ENCODE peak calls at places on chromosomes 12 and 14, in eight cellular contexts. H is stomach, P is HepG2, S is prostate gland, U is breast epithelium, L is HCT116, F is K562, O is spleen. I is an unnamed sample.
A peak's percentile ranks its signal among the peaks of the same experiment; 100 is the strongest.

GRCh38 chr14:32986791-32987545 is 48.3 kb downstream of the NPAS3 start:
- DNase-seq in H (no peak), P (no peak), S (no peak), U (peak; percentile 22), L (no peak), F (no peak), O (no peak), I (no peak)

GRCh38 chr12:15268927-15269552 is 47.8 kb upstream of the RERG start:
- DNase-seq in H (peak; percentile 31), P (peak; percentile 64), S (peak; percentile 38), U (no peak), L (peak; percentile 62), F (peak; percentile 35), O (no peak), I (peak; percentile 17)

GRCh38 chr12:109489955-109490565 is 12.6 kb downstream of the UBE3B start:
- DNase-seq in H (no peak), P (no peak), S (no peak), U (no peak), L (no peak), F (no peak), O (no peak), I (no peak)

GRCh38 chr12:131755305-131756113 is 44.6 kb downstream of the SFSWAP start:
- DNase-seq in H (no peak), P (peak; percentile 61), S (no peak), U (no peak), L (peak; percentile 47), F (peak; percentile 46), O (peak; percentile 48), I (no peak)

GRCh38 chr14:65356327-65356836 is 56.1 kb upstream of the FUT8 start:
- DNase-seq in H (peak; percentile 72), P (peak; percentile 55), S (no peak), U (peak; percentile 32), L (peak; percentile 98), F (peak; percentile 14), O (no peak), I (no peak)

GRCh38 chr12:26125451-26126339 is 858 bp upstream of the BHLHE41 start:
- DNase-seq in H (peak; percentile 83), P (peak; percentile 36), S (peak; percentile 84), U (peak; percentile 91), L (peak; percentile 69), F (peak; percentile 21), O (peak; percentile 91), I (peak; percentile 83)

GRCh38 chr12:10031318-10031717 is 836 bp downstream of the CLEC9A start:
- DNase-seq in H (no peak), P (no peak), S (no peak), U (no peak), L (no peak), F (no peak), O (no peak), I (no peak)

GRCh38 chr14:58978336-58978735 is 210.1 kb upstream of the DAAM1 start:
- DNase-seq in H (no peak), P (no peak), S (no peak), U (no peak), L (no peak), F (no peak), O (no peak), I (no peak)

GRCh38 chr14:24246765-24247212 is 4.4 kb upstream of the TINF2 start:
- DNase-seq in H (no peak), P (no peak), S (no peak), U (no peak), L (no peak), F (no peak), O (no peak), I (peak; percentile 5)

GRCh38 chr12:80443974-80444666 is at the start of gene PTPRQ:
- DNase-seq in H (no peak), P (no peak), S (no peak), U (no peak), L (no peak), F (no peak), O (no peak), I (no peak)

GRCh38 chr12:107537464-107538119 is 148.0 kb upstream of the PWP1 start:
- DNase-seq in H (no peak), P (no peak), S (no peak), U (no peak), L (no peak), F (no peak), O (no peak), I (no peak)

GRCh38 chr14:61609143-61609851 is 86.0 kb upstream of the HIF1A start:
- DNase-seq in H (no peak), P (peak; percentile 63), S (no peak), U (peak; percentile 52), L (no peak), F (no peak), O (no peak), I (no peak)

GRCh38 chr12:105324704-105325103 is 5.8 kb upstream of the C12orf75 start:
- DNase-seq in H (no peak), P (no peak), S (no peak), U (no peak), L (no peak), F (no peak), O (no peak), I (no peak)

GRCh38 chr12:6919588-6919987 is 5.2 kb downstream of the ENO2 start:
- DNase-seq in H (no peak), P (no peak), S (no peak), U (no peak), L (no peak), F (no peak), O (peak; percentile 50), I (no peak)

GRCh38 chr14:97077253-97077653 is 280.1 kb downstream of the VRK1 start:
- DNase-seq in H (peak; percentile 29), P (no peak), S (no peak), U (peak; percentile 18), L (peak; percentile 61), F (peak; percentile 37), O (no peak), I (peak; percentile 37)

GRCh38 chr12:49622501-49623141 is 740 bp upstream of the PRPF40B start:
- DNase-seq in H (peak; percentile 39), P (no peak), S (no peak), U (no peak), L (no peak), F (no peak), O (no peak), I (peak; percentile 47)

GRCh38 chr12:49624919-49625577 is 1.7 kb downstream of the PRPF40B start:
- DNase-seq in H (no peak), P (no peak), S (no peak), U (no peak), L (peak; percentile 7), F (no peak), O (no peak), I (no peak)

GRCh38 chr12:49626169-49626835 is 2.9 kb downstream of the PRPF40B start:
- DNase-seq in H (no peak), P (no peak), S (no peak), U (no peak), L (no peak), F (no peak), O (no peak), I (no peak)

GRCh38 chr12:49621651-49622500 is 1.5 kb upstream of the PRPF40B start:
- DNase-seq in H (no peak), P (no peak), S (no peak), U (no peak), L (no peak), F (no peak), O (no peak), I (no peak)

DNA sequence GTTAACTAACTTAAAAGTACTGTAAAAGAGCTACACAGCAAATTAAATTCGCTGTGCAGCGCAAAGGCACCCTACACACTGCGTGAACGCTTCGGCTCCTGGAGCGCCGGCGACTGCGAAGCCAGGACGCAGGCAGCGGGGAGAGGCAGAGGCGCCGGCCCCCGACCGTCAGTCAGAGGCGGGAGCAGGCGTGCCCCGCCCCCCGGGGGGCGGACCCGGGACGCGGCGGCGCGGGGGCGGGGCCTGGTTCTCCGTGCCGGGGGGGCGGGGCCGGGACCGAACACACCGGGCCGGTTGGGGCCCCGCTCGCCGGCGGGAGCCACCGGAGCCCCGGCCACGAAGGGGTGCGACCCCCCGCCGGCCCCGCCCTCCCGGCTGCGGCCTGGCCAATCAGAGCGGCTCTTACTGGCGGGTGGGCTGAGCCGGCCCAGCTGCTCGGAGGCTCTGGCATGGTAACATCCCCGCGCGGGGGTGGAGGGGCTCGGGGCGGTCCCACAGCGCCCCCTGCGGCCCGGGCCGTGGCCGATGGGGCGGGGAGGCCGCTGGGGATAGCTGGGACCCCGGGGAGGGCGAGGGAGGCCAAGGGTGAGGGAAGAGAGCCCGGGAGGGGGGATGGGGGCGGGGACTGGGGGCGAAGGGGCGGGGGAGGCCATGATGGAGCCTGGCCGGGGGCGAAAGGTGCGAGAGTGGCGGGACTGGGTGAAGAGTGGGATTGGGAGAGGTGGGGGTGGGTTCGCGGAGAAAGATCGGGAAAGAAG is at the start of gene PRPF40B:
- DNase-seq in H (peak; percentile 93), P (peak; percentile 77), S (peak; percentile 84), U (peak; percentile 85), L (peak; percentile 48), F (peak; percentile 99), O (peak; percentile 96), I (peak; percentile 91)
- TF ChIP-seq POLR2A in H (peak; percentile 80), P (peak; percentile 92), S (peak; percentile 79), U (peak; percentile 53), L (peak; percentile 94), F (peak; percentile 89), O (no peak), I (peak; percentile 79)

GRCh38 chr12:120222288-120222832 is 21.4 kb upstream of the RPLP0 start:
- DNase-seq in H (no peak), P (no peak), S (no peak), U (no peak), L (no peak), F (no peak), O (no peak), I (no peak)

GRCh38 chr12:120225200-120225558 is 24.3 kb upstream of the RPLP0 start:
- DNase-seq in H (no peak), P (no peak), S (no peak), U (no peak), L (no peak), F (no peak), O (no peak), I (peak; percentile 60)

GRCh38 chr12:120223458-120224303 is 22.8 kb upstream of the RPLP0 start:
- DNase-seq in H (no peak), P (no peak), S (no peak), U (no peak), L (no peak), F (no peak), O (no peak), I (no peak)

GRCh38 chr12:120225852-120226640 is 25.1 kb upstream of the RPLP0 start:
- DNase-seq in H (peak; percentile 74), P (no peak), S (no peak), U (no peak), L (no peak), F (peak; percentile 53), O (peak; percentile 90), I (peak; percentile 83)

GRCh38 chr12:120224304-120225199 is 23.6 kb upstream of the RPLP0 start:
- DNase-seq in H (peak; percentile 83), P (no peak), S (peak; percentile 36), U (no peak), L (no peak), F (no peak), O (peak; percentile 82), I (peak; percentile 86)
- TF ChIP-seq POLR2AphosphoS5 in H (peak; percentile 75), P (no peak), S (no peak), U (no peak), L (no peak), F (no peak), O (peak; percentile 8), I (peak; percentile 86)

GRCh38 chr12:87661770-87662402 is 367.3 kb downstream of the C12orf50 start:
- DNase-seq in H (no peak), P (no peak), S (no peak), U (no peak), L (no peak), F (no peak), O (no peak), I (no peak)
- H3K4me3 ChIP-seq in H (peak overlapping the region; percentile 21), P (peak overlapping the region; percentile 4), S (no peak overlapping the region), U (peak overlapping the region; percentile 14), L (no peak overlapping the region), F (no peak overlapping the region), O (no peak overlapping the region), I (no peak overlapping the region)

GRCh38 chr12:56230449-56231183 is 765 bp downstream of the SLC39A5 start:
- DNase-seq in H (no peak), P (peak; percentile 93), S (no peak), U (no peak), L (no peak), F (no peak), O (no peak), I (peak; percentile 87)
- TF ChIP-seq POLR2A in H (no peak), P (peak; percentile 71), S (no peak), U (no peak), L (no peak), F (no peak), O (no peak), I (peak; percentile 55)

I was measured in transverse colon.